ENCODE peak calls at places on chromosomes 7 and 10, in nine cellular contexts. N is ACHN; J is T-helper 9 cell; T is EL; R is Kasumi-1; F is NCI-H69; M is activated T-cell treated with anti-CD3 and anti-CD28 coated beads, Interleukin-2, amount 50 U/mL, for 72 hours; E is NCI-H2081; B is cardiac fibroblast. G is an unnamed sample.

GRCh38 chr10:91665842-91666241 is 33.0 kb upstream of the PPP1R3C start:
- DNase-seq in N (no peak), J (no peak), T (peak), R (no peak), F (peak), M (no peak), E (no peak), B (peak), G (no peak)

GRCh38 chr7:112204072-112204775 is 2.0 kb downstream of the DOCK4 start:
- DNase-seq in N (peak), J (no peak), T (peak), R (no peak), F (peak), M (no peak), E (peak), B (peak), G (peak)

GRCh38 chr10:74586088-74586585 is 240.3 kb upstream of the KAT6B start:
- DNase-seq in N (peak), J (peak), T (no peak), R (peak), F (peak), M (peak), E (peak), B (no peak), G (peak)

GRCh38 chr10:115491526-115492140 is 398.5 kb downstream of the ATRNL1 start:
- DNase-seq in N (no peak), J (no peak), T (no peak), R (no peak), F (no peak), M (no peak), E (no peak), B (no peak), G (no peak)

GRCh38 chr7:2870471-2870941 is 26.4 kb upstream of the GNA12 start:
- DNase-seq in N (peak), J (peak), T (peak), R (peak), F (peak), M (peak), E (no peak), B (peak), G (no peak)

GRCh38 chr10:52250562-52250961 is 63.5 kb upstream of the DKK1 start:
- DNase-seq in N (no peak), J (no peak), T (no peak), R (no peak), F (no peak), M (no peak), E (no peak), B (no peak), G (no peak)

GRCh38 chr10:18918545-18918944 is 130.1 kb upstream of the MALRD1 start:
- DNase-seq in N (peak), J (no peak), T (peak), R (no peak), F (no peak), M (no peak), E (no peak), B (peak), G (no peak)

GRCh38 chr7:47725031-47725780 is 143.3 kb upstream of the TNS3 start:
- DNase-seq in N (peak), J (no peak), T (no peak), R (no peak), F (no peak), M (no peak), E (no peak), B (peak), G (no peak)

GRCh38 chr7:41630741-41631140 is 72.1 kb downstream of the INHBA start:
- DNase-seq in N (no peak), J (no peak), T (no peak), R (no peak), F (no peak), M (peak), E (no peak), B (no peak), G (no peak)

GRCh38 chr7:38398725-38399321 is 125.4 kb upstream of the TARP start:
- DNase-seq in N (peak), J (peak), T (peak), R (peak), F (peak), M (peak), E (peak), B (peak), G (peak)

GRCh38 chr10:104120061-104120460 is 1.9 kb upstream of the SFR1 start:
- DNase-seq in N (peak), J (no peak), T (no peak), R (no peak), F (peak), M (no peak), E (no peak), B (peak), G (peak)

GRCh38 chr10:78752708-78753107 is 316.1 kb upstream of the ZMIZ1 start:
- DNase-seq in N (no peak), J (no peak), T (no peak), R (peak), F (no peak), M (no peak), E (no peak), B (no peak), G (no peak)

GRCh38 chr10:103659674-103660363 is 166.3 kb downstream of the NEURL1 start:
- DNase-seq in N (peak), J (no peak), T (peak), R (peak), F (peak), M (peak), E (peak), B (peak), G (peak)

GRCh38 chr10:128629111-128630096 is 503.2 kb upstream of the MKI67 start:
- DNase-seq in N (peak), J (no peak), T (no peak), R (no peak), F (no peak), M (no peak), E (no peak), B (peak), G (peak)

GRCh38 chr10:50605280-50606270 is 18.2 kb downstream of the SGMS1 start:
- DNase-seq in N (peak), J (no peak), T (peak), R (no peak), F (peak), M (no peak), E (peak), B (peak), G (peak)

GRCh38 chr7:2754086-2754485 is 66.1 kb downstream of the AMZ1 start:
- DNase-seq in N (no peak), J (no peak), T (no peak), R (no peak), F (no peak), M (no peak), E (no peak), B (peak), G (no peak)

GRCh38 chr10:10782603-10783002 is 235.1 kb upstream of the CELF2 start:
- DNase-seq in N (no peak), J (no peak), T (peak), R (no peak), F (no peak), M (no peak), E (no peak), B (peak), G (no peak)

GRCh38 chr7:106623846-106624245 is 37.1 kb downstream of the CCDC71L start:
- DNase-seq in N (no peak), J (no peak), T (peak), R (no peak), F (no peak), M (no peak), E (no peak), B (peak), G (no peak)

G was measured in cardiac muscle cell.